ENCODE peak calls at places on chromosomes 6 and 20, in five cellular contexts. A, P, W, F and G are unnamed samples.

GRCh38 chr20:48456361-48457184 is 371.2 kb downstream of the PREX1 start:
- DNase-seq in P (no peak), W (no peak), A (no peak), F (no peak), G (no peak)

GRCh38 chr6:123316733-123317323 is 319.9 kb downstream of the TRDN start:
- DNase-seq in A (no peak), F (no peak), W (no peak), P (no peak), G (no peak)

GRCh38 chr6:121896363-121896762 is 460.9 kb downstream of the GJA1 start:
- DNase-seq in F (no peak), W (no peak), P (no peak), A (no peak), G (no peak)

GRCh38 chr6:96781557-96781956 is 55.7 kb downstream of the GPR63 start:
- DNase-seq in A (no peak), P (no peak), W (no peak), F (no peak), G (no peak)

GRCh38 chr6:37674161-37674560 is 23.5 kb downstream of the MDGA1 start:
- DNase-seq in A (no peak), W (no peak), F (no peak), P (no peak), G (peak)

GRCh38 chr6:158481612-158482473 is 78.0 kb upstream of the TMEM181 start:
- DNase-seq in P (no peak), F (no peak), W (peak), A (no peak), G (no peak)

GRCh38 chr6:135257641-135258405 is 76.7 kb downstream of the MYB start:
- DNase-seq in P (no peak), A (no peak), F (no peak), W (no peak), G (no peak)

GRCh38 chr6:159935633-159936032 is 33.2 kb upstream of the IGF2R start:
- DNase-seq in F (no peak), A (no peak), P (no peak), W (no peak), G (no peak)

GRCh38 chr20:3710703-3711417 is 1.5 kb downstream of the SIGLEC1 start:
- DNase-seq in W (peak), P (peak), A (peak), F (peak), G (peak)

GRCh38 chr6:93139408-93140081 is 279.8 kb downstream of the EPHA7 start:
- DNase-seq in F (no peak), W (no peak), A (no peak), P (no peak), G (no peak)

GRCh38 chr6:48826884-48827701 is 636.0 kb downstream of the MMUT start:
- DNase-seq in F (peak), P (no peak), A (no peak), W (peak), G (no peak)

GRCh38 chr20:59013959-59014608 is 5.1 kb upstream of the TUBB1 start:
- DNase-seq in F (no peak), A (no peak), W (no peak), P (no peak), G (no peak)

GRCh38 chr6:78797270-78797669 is 70.1 kb upstream of the IRAK1BP1 start:
- DNase-seq in A (no peak), F (no peak), W (no peak), P (no peak), G (no peak)

GRCh38 chr6:150613269-150613668 is 13.6 kb downstream of the PLEKHG1 start:
- DNase-seq in W (no peak), A (no peak), P (no peak), F (no peak), G (no peak)

GRCh38 chr6:150616581-150616980 is 16.9 kb downstream of the PLEKHG1 start:
- DNase-seq in P (no peak), A (no peak), F (no peak), W (no peak), G (no peak)

GRCh38 chr6:150617062-150617461 is 17.4 kb downstream of the PLEKHG1 start:
- DNase-seq in A (no peak), W (no peak), F (no peak), P (no peak), G (no peak)

GRCh38 chr6:150617496-150618460 is 18.1 kb downstream of the PLEKHG1 start:
- DNase-seq in A (no peak), W (no peak), F (no peak), P (no peak), G (no peak)

GRCh38 chr6:150615967-150616366 is 16.3 kb downstream of the PLEKHG1 start:
- DNase-seq in A (no peak), P (no peak), F (no peak), W (no peak), G (no peak)
- H3K27ac ChIP-seq in A (no peak), P (no peak), F (no peak), W (no peak), G (no peak)

DNA sequence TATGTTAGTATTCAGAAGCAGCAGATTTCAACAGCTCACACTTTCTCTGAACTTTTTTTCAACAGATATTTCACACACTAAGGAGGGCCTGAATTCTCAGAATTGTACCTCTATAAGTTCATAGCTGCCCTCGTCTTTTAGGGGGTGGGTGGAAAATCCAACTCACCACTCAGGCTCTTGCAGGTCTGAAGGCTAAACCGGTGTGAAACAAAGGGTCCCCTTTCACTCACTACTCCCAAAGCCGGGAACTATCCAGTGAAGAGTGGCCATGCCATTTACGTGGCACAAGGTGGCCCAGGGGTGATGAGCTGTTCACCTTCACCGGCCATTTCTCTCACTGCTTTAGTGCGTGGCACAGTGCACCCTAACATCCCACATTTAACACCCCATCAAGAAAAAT is 24.2 kb downstream of the TBC1D7 start:
- DNase-seq in W (no peak), F (no peak), P (no peak), A (no peak), G (no peak)
- H3K27ac ChIP-seq in W (peak), F (peak), P (peak), A (no peak), G (peak)

GRCh38 chr6:25041676-25042598 is 106.2 kb upstream of the RIPOR2 start:
- DNase-seq in P (no peak), W (no peak), F (peak), A (no peak), G (no peak)
- H3K27ac ChIP-seq in P (peak), W (no peak), F (peak), A (no peak), G (no peak)

GRCh38 chr6:154229796-154230195 is 126.8 kb downstream of the IPCEF1 start:
- DNase-seq in A (no peak), P (no peak), F (no peak), W (no peak), G (no peak)
- H3K27ac ChIP-seq in A (no peak), P (no peak), F (no peak), W (no peak), G (no peak)